ENCODE peak calls at places on chromosomes 16 and 17, in nine cellular contexts. E is A549, U is H1, K is colonic mucosa, A is transverse colon, C is upper lobe of right lung, T is PC-3, S is adrenal gland, V is heart right ventricle. R is an unnamed sample.

GRCh38 chr17:31843382-31843780 is 15.7 kb downstream of the COPRS start:
- DNase-seq in E (no peak), S (no peak), T (no peak), U (no peak), K (no peak), A (no peak), C (no peak), V (no peak), R (no peak)

GRCh38 chr17:4101127-4101798 is 41.6 kb downstream of the ZZEF1 start:
- DNase-seq in U (no peak), A (no peak), C (no peak), K (no peak), S (no peak), T (no peak), V (peak; percentile 11), E (peak; percentile 31), R (no peak)

GRCh38 chr17:28698253-28698941 is 13.3 kb downstream of the PROCA1 start:
- DNase-seq in T (no peak), S (no peak), A (peak; percentile 87), E (peak; percentile 86), U (no peak), V (no peak), K (peak; percentile 91), C (no peak), R (no peak)

GRCh38 chr17:65294184-65294719 is 157.1 kb downstream of the RGS9 start:
- DNase-seq in K (peak; percentile 81), A (peak; percentile 75), S (peak; percentile 54), U (peak; percentile 77), E (peak; percentile 77), V (peak; percentile 30), T (peak; percentile 83), C (peak; percentile 72), R (no peak)

GRCh38 chr17:68382582-68383085 is 74.7 kb downstream of the WIPI1 start:
- DNase-seq in V (no peak), S (no peak), K (no peak), C (no peak), U (no peak), T (no peak), E (no peak), A (no peak), R (no peak)

GRCh38 chr17:81681672-81682071 is 1.9 kb downstream of the ARL16 start:
- DNase-seq in A (no peak), S (no peak), V (no peak), T (no peak), C (no peak), U (no peak), E (no peak), K (no peak), R (no peak)

GRCh38 chr16:86099326-86099725 is 200.4 kb downstream of the IRF8 start:
- DNase-seq in V (no peak), E (no peak), T (no peak), U (no peak), A (no peak), S (no peak), C (peak; percentile 39), K (no peak), R (no peak)

GRCh38 chr16:4501071-4501478 is 24.9 kb downstream of the HMOX2 start:
- DNase-seq in C (no peak), K (no peak), A (no peak), U (no peak), V (no peak), S (no peak), E (no peak), T (peak; percentile 58), R (no peak)

GRCh38 chr17:8056232-8056975 is 17.5 kb downstream of the ALOX15B start:
- DNase-seq in S (no peak), C (peak; percentile 78), K (peak; percentile 36), T (peak; percentile 88), V (peak; percentile 23), A (peak; percentile 57), E (no peak), U (no peak), R (no peak)

GRCh38 chr17:33750943-33751701 is 458.0 kb upstream of the ASIC2 start:
- DNase-seq in K (peak; percentile 61), S (peak; percentile 72), V (peak; percentile 58), A (peak; percentile 59), E (peak; percentile 57), T (peak; percentile 66), C (peak; percentile 65), U (peak; percentile 89), R (no peak)

GRCh38 chr16:49492090-49492801 is 118.6 kb downstream of the C16orf78 start:
- DNase-seq in A (peak; percentile 35), T (peak; percentile 6), S (peak; percentile 49), U (peak; percentile 92), K (no peak), C (peak; percentile 72), E (peak; percentile 15), V (peak; percentile 29), R (no peak)

GRCh38 chr16:2855536-2855935 is 2.4 kb downstream of the PRSS22 start:
- DNase-seq in K (no peak), S (no peak), E (no peak), A (no peak), C (no peak), U (no peak), V (no peak), T (no peak), R (no peak)
- H3K4me1 ChIP-seq in K (no peaks in the 10 kb centered on the region), S (no peaks in the 10 kb centered on the region), E (peaks cover 13% of the 10 kb centered on the region), A (peaks cover 7% of the 10 kb centered on the region), C (no peaks in the 10 kb centered on the region), U (peaks cover 12% of the 10 kb centered on the region), V (peaks cover 9% of the 10 kb centered on the region), T (peaks cover 24% of the 10 kb centered on the region), R (peaks cover 41% of the 10 kb centered on the region)

GRCh38 chr16:64408699-64409098 is 713.2 kb downstream of the CDH11 start:
- DNase-seq in U (no peak), T (no peak), K (no peak), C (no peak), V (no peak), A (no peak), E (no peak), S (no peak), R (no peak)
- TF ChIP-seq CTCF in U (no peak), T (no peak), K (no peak), C (no peak), V (no peak), A (no peak), E (no peak), S (no peak), R (no peak)

DNA sequence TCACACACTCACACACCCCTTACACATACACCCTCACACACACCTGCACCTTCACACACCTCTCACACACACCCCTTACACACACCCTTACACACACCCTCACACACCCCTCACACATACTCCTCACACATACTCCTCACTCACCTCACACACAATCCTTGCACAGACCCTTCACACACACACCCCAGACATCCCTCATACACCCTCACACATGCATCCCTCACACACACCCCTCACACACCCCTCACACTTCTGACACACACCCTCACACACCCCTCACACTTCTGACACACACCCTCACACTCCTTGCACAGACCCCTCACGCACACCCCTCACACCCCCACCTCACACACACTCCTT is 23.9 kb downstream of the C17orf67 start:
- DNase-seq in T (no peak), U (no peak), A (no peak), E (no peak), V (no peak), S (no peak), C (no peak), K (no peak), R (no peak)
- H3K4me1 ChIP-seq in T (no peaks in the 10 kb centered on the region), U (no peaks in the 10 kb centered on the region), A (no peaks in the 10 kb centered on the region), E (no peaks in the 10 kb centered on the region), V (no peaks in the 10 kb centered on the region), S (no peaks in the 10 kb centered on the region), C (no peaks in the 10 kb centered on the region), K (no peaks in the 10 kb centered on the region), R (peaks cover 50% of the 10 kb centered on the region)

GRCh38 chr16:79598341-79599181 is 2.0 kb downstream of the MAF start:
- DNase-seq in T (no peak), K (peak; percentile 29), A (peak; percentile 41), S (peak; percentile 47), U (peak; percentile 67), E (peak; percentile 66), C (peak; percentile 79), V (peak; percentile 55), R (no peak)
- TF ChIP-seq CTCF in T (no peak), K (no peak), A (no peak), S (peak; percentile 37), U (peak; percentile 35), E (no peak), C (peak; percentile 30), V (peak; percentile 36), R (no peak)

R was measured in esophagus squamous epithelium.